ENCODE peak calls at places on chromosome 3, in ten cellular contexts. O, L, J, N, Z, G, T, U, E and S are unnamed samples.

GRCh38 chr3:141860766-141861513 is 15.5 kb upstream of the ATP1B3 start:
- DNase-seq in O (no peak), L (no peak), J (no peak), N (no peak), Z (no peak), G (no peak), T (no peak), U (no peak), E (no peak), S (peak)

GRCh38 chr3:11755276-11755675 is 91.4 kb downstream of the TAMM41 start:
- DNase-seq in O (no peak), L (no peak), J (no peak), N (no peak), Z (no peak), G (no peak), T (no peak), U (no peak), E (no peak), S (no peak)

GRCh38 chr3:194323785-194324735 is 27.1 kb downstream of the CPN2 start:
- DNase-seq in O (peak), L (peak), J (peak), N (no peak), Z (no peak), G (peak), T (no peak), U (no peak), E (no peak), S (no peak)

GRCh38 chr3:25444273-25444672 is 16.2 kb downstream of the RARB start:
- DNase-seq in O (no peak), L (no peak), J (no peak), N (no peak), Z (no peak), G (no peak), T (no peak), U (no peak), E (no peak), S (no peak)

GRCh38 chr3:69649713-69650419 is 89.4 kb upstream of the MITF start:
- DNase-seq in O (no peak), L (peak), J (no peak), N (no peak), Z (no peak), G (peak), T (no peak), U (no peak), E (no peak), S (peak)

GRCh38 chr3:52292247-52293065 is 4.8 kb downstream of the GLYCTK start:
- DNase-seq in O (no peak), L (no peak), J (no peak), N (no peak), Z (no peak), G (no peak), T (no peak), U (no peak), E (no peak), S (no peak)

GRCh38 chr3:12438318-12438717 is 46.0 kb upstream of the TSEN2 start:
- DNase-seq in O (no peak), L (no peak), J (no peak), N (no peak), Z (no peak), G (no peak), T (no peak), U (no peak), E (no peak), S (no peak)

GRCh38 chr3:71583569-71584215 is at the start of gene FOXP1:
- DNase-seq in O (peak), L (peak), J (peak), N (peak), Z (no peak), G (peak), T (no peak), U (peak), E (no peak), S (peak)

GRCh38 chr3:197692641-197693040 is 44.1 kb downstream of the RUBCN start:
- DNase-seq in O (no peak), L (peak), J (no peak), N (no peak), Z (no peak), G (peak), T (no peak), U (no peak), E (no peak), S (no peak)

GRCh38 chr3:147049305-147049704 is 357.0 kb downstream of the ZIC4 start:
- DNase-seq in O (no peak), L (no peak), J (no peak), N (no peak), Z (no peak), G (no peak), T (no peak), U (no peak), E (no peak), S (no peak)

GRCh38 chr3:115709931-115710330 is 86.6 kb downstream of the GAP43 start:
- DNase-seq in O (no peak), L (no peak), J (no peak), N (no peak), Z (no peak), G (no peak), T (no peak), U (no peak), E (no peak), S (no peak)

GRCh38 chr3:101377796-101378195 is 57.4 kb upstream of the IMPG2 start:
- DNase-seq in O (no peak), L (no peak), J (no peak), N (no peak), Z (no peak), G (no peak), T (no peak), U (no peak), E (no peak), S (peak)

GRCh38 chr3:101858464-101858863 is 9.2 kb downstream of the NFKBIZ start:
- DNase-seq in O (no peak), L (no peak), J (no peak), N (no peak), Z (no peak), G (no peak), T (no peak), U (no peak), E (no peak), S (no peak)

GRCh38 chr3:113297281-113297680 is 85.9 kb downstream of the BOC start:
- DNase-seq in O (no peak), L (no peak), J (no peak), N (no peak), Z (no peak), G (no peak), T (no peak), U (no peak), E (no peak), S (no peak)